ENCODE peak calls at places on chromosomes 1 and 21, in five cellular contexts. One of them, this sample, is unnamed.

GRCh38 chr1:223207293-223208066 is 64.4 kb upstream of the TLR5 start:
- DNase-seq in CD8-positive, alpha-beta memory T cell: no peak
- DNase-seq in brain microvascular endothelial cell: no peak
- DNase-seq in CD4-positive, CD25-positive, alpha-beta regulatory T cell: no peak
- DNase-seq in gastrocnemius medialis: no peak
- DNase-seq in this sample: no peak

GRCh38 chr1:93142161-93142560 is 38.1 kb downstream of the TMED5 start:
- DNase-seq in gastrocnemius medialis: no peak
- DNase-seq in brain microvascular endothelial cell: no peak
- DNase-seq in CD4-positive, CD25-positive, alpha-beta regulatory T cell: no peak
- DNase-seq in CD8-positive, alpha-beta memory T cell: no peak
- DNase-seq in this sample: no peak

GRCh38 chr1:178465011-178465410 is 31.8 kb downstream of the CLEC20A start:
- DNase-seq in CD4-positive, CD25-positive, alpha-beta regulatory T cell: no peak
- DNase-seq in brain microvascular endothelial cell: peak
- DNase-seq in gastrocnemius medialis: no peak
- DNase-seq in CD8-positive, alpha-beta memory T cell: no peak
- DNase-seq in this sample: no peak

GRCh38 chr1:203702130-203702577 is 62.8 kb upstream of the LAX1 start:
- DNase-seq in brain microvascular endothelial cell: peak
- DNase-seq in gastrocnemius medialis: no peak
- DNase-seq in CD4-positive, CD25-positive, alpha-beta regulatory T cell: peak
- DNase-seq in CD8-positive, alpha-beta memory T cell: peak
- DNase-seq in this sample: peak

GRCh38 chr1:17877896-17878295 is 122.8 kb downstream of the ACTL8 start:
- DNase-seq in CD4-positive, CD25-positive, alpha-beta regulatory T cell: no peak
- DNase-seq in gastrocnemius medialis: no peak
- DNase-seq in CD8-positive, alpha-beta memory T cell: no peak
- DNase-seq in brain microvascular endothelial cell: no peak
- DNase-seq in this sample: no peak

GRCh38 chr1:209881271-209882018 is 53.7 kb downstream of the UTP25 start:
- DNase-seq in brain microvascular endothelial cell: no peak
- DNase-seq in CD8-positive, alpha-beta memory T cell: no peak
- DNase-seq in gastrocnemius medialis: no peak
- DNase-seq in CD4-positive, CD25-positive, alpha-beta regulatory T cell: no peak
- DNase-seq in this sample: no peak

GRCh38 chr1:33032126-33032869 is 4.4 kb downstream of the AK2 start:
- DNase-seq in CD8-positive, alpha-beta memory T cell: no peak
- DNase-seq in gastrocnemius medialis: peak
- DNase-seq in CD4-positive, CD25-positive, alpha-beta regulatory T cell: no peak
- DNase-seq in brain microvascular endothelial cell: no peak
- DNase-seq in this sample: no peak

GRCh38 chr1:109509176-109510134 is at the start of gene AMIGO1:
- DNase-seq in gastrocnemius medialis: no peak
- DNase-seq in brain microvascular endothelial cell: no peak
- DNase-seq in CD4-positive, CD25-positive, alpha-beta regulatory T cell: peak
- DNase-seq in CD8-positive, alpha-beta memory T cell: peak
- DNase-seq in this sample: peak

GRCh38 chr1:153206631-153207030 is 3.4 kb downstream of the LELP1 start:
- DNase-seq in CD8-positive, alpha-beta memory T cell: no peak
- DNase-seq in CD4-positive, CD25-positive, alpha-beta regulatory T cell: no peak
- DNase-seq in gastrocnemius medialis: no peak
- DNase-seq in brain microvascular endothelial cell: no peak
- DNase-seq in this sample: no peak

GRCh38 chr1:96424882-96425281 is 296.7 kb upstream of the PTBP2 start:
- DNase-seq in CD8-positive, alpha-beta memory T cell: no peak
- DNase-seq in brain microvascular endothelial cell: no peak
- DNase-seq in gastrocnemius medialis: no peak
- DNase-seq in CD4-positive, CD25-positive, alpha-beta regulatory T cell: no peak
- DNase-seq in this sample: no peak

GRCh38 chr1:240099329-240099728 is 7.6 kb downstream of the FMN2 start:
- DNase-seq in CD8-positive, alpha-beta memory T cell: no peak
- DNase-seq in gastrocnemius medialis: no peak
- DNase-seq in brain microvascular endothelial cell: no peak
- DNase-seq in CD4-positive, CD25-positive, alpha-beta regulatory T cell: no peak
- DNase-seq in this sample: no peak

GRCh38 chr1:6971048-6971447 is 185.8 kb downstream of the CAMTA1 start:
- DNase-seq in brain microvascular endothelial cell: no peak
- DNase-seq in CD4-positive, CD25-positive, alpha-beta regulatory T cell: no peak
- DNase-seq in gastrocnemius medialis: no peak
- DNase-seq in CD8-positive, alpha-beta memory T cell: no peak
- DNase-seq in this sample: no peak

GRCh38 chr1:47563206-47563605 is 125.4 kb downstream of the FOXD2 start:
- DNase-seq in CD8-positive, alpha-beta memory T cell: no peak
- DNase-seq in CD4-positive, CD25-positive, alpha-beta regulatory T cell: no peak
- DNase-seq in gastrocnemius medialis: no peak
- DNase-seq in brain microvascular endothelial cell: no peak
- DNase-seq in this sample: no peak

GRCh38 chr1:165116732-165117131 is 239.8 kb downstream of the LMX1A start:
- DNase-seq in brain microvascular endothelial cell: peak
- DNase-seq in gastrocnemius medialis: no peak
- DNase-seq in CD8-positive, alpha-beta memory T cell: no peak
- DNase-seq in CD4-positive, CD25-positive, alpha-beta regulatory T cell: no peak
- DNase-seq in this sample: no peak

GRCh38 chr1:180964056-180964455 is 51.4 kb downstream of the KIAA1614 start:
- DNase-seq in brain microvascular endothelial cell: no peak
- DNase-seq in CD8-positive, alpha-beta memory T cell: no peak
- DNase-seq in CD4-positive, CD25-positive, alpha-beta regulatory T cell: no peak
- DNase-seq in gastrocnemius medialis: no peak
- DNase-seq in this sample: no peak

GRCh38 chr21:45148316-45149000 is 74.1 kb downstream of the ADARB1 start:
- DNase-seq in brain microvascular endothelial cell: no peak
- DNase-seq in CD8-positive, alpha-beta memory T cell: no peak
- DNase-seq in gastrocnemius medialis: no peak
- DNase-seq in CD4-positive, CD25-positive, alpha-beta regulatory T cell: no peak
- DNase-seq in this sample: no peak

GRCh38 chr1:225817611-225818061 is 7.7 kb downstream of the EPHX1 start:
- DNase-seq in CD4-positive, CD25-positive, alpha-beta regulatory T cell: no peak
- DNase-seq in brain microvascular endothelial cell: peak
- DNase-seq in CD8-positive, alpha-beta memory T cell: no peak
- DNase-seq in gastrocnemius medialis: peak
- DNase-seq in this sample: no peak
- H3K27ac ChIP-seq in CD4-positive, CD25-positive, alpha-beta regulatory T cell: no peak
- H3K27ac ChIP-seq in brain microvascular endothelial cell: no peak
- H3K27ac ChIP-seq in CD8-positive, alpha-beta memory T cell: peak
- H3K27ac ChIP-seq in gastrocnemius medialis: peak
- H3K27ac ChIP-seq in this sample: no peak

GRCh38 chr1:27545876-27546275 is 55.9 kb upstream of the WASF2 start:
- DNase-seq in CD4-positive, CD25-positive, alpha-beta regulatory T cell: no peak
- DNase-seq in CD8-positive, alpha-beta memory T cell: no peak
- DNase-seq in brain microvascular endothelial cell: no peak
- DNase-seq in gastrocnemius medialis: no peak
- DNase-seq in this sample: no peak
- H3K27ac ChIP-seq in CD4-positive, CD25-positive, alpha-beta regulatory T cell: no peak
- H3K27ac ChIP-seq in CD8-positive, alpha-beta memory T cell: peak
- H3K27ac ChIP-seq in brain microvascular endothelial cell: no peak
- H3K27ac ChIP-seq in gastrocnemius medialis: peak
- H3K27ac ChIP-seq in this sample: no peak

GRCh38 chr1:81679972-81680371 is 120.8 kb upstream of the ADGRL2 start:
- DNase-seq in CD8-positive, alpha-beta memory T cell: no peak
- DNase-seq in brain microvascular endothelial cell: no peak
- DNase-seq in gastrocnemius medialis: no peak
- DNase-seq in CD4-positive, CD25-positive, alpha-beta regulatory T cell: no peak
- DNase-seq in this sample: peak

GRCh38 chr1:81681104-81681503 is 119.6 kb upstream of the ADGRL2 start:
- DNase-seq in CD8-positive, alpha-beta memory T cell: no peak
- DNase-seq in CD4-positive, CD25-positive, alpha-beta regulatory T cell: no peak
- DNase-seq in gastrocnemius medialis: no peak
- DNase-seq in brain microvascular endothelial cell: no peak
- DNase-seq in this sample: no peak

GRCh38 chr1:81678779-81679178 is 122.0 kb upstream of the ADGRL2 start:
- DNase-seq in gastrocnemius medialis: no peak
- DNase-seq in brain microvascular endothelial cell: no peak
- DNase-seq in CD4-positive, CD25-positive, alpha-beta regulatory T cell: no peak
- DNase-seq in CD8-positive, alpha-beta memory T cell: no peak
- DNase-seq in this sample: no peak

GRCh38 chr1:81682490-81682889 is 118.2 kb upstream of the ADGRL2 start:
- DNase-seq in brain microvascular endothelial cell: peak
- DNase-seq in CD4-positive, CD25-positive, alpha-beta regulatory T cell: no peak
- DNase-seq in gastrocnemius medialis: no peak
- DNase-seq in CD8-positive, alpha-beta memory T cell: no peak
- DNase-seq in this sample: peak

DNA sequence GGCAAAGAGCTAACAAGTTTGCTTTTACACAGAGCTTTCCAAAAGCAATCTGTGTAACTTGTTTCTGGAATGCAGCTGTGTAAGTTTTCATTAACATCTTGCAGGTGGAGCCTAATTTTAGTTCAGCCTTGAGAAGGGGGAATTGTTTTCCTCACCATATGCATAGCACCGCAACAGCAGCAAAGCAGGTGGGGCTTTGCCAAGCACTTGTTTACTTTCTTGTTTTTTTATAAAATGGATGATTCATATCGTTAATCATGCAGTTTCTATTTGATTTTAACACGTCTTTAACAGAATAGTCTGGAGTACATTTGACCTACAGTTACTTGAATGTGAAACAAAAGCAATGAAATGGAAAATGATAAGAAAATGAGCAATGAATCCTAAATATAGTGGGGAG is 119.2 kb upstream of the ADGRL2 start:
- DNase-seq in gastrocnemius medialis: no peak
- DNase-seq in CD8-positive, alpha-beta memory T cell: no peak
- DNase-seq in brain microvascular endothelial cell: no peak
- DNase-seq in CD4-positive, CD25-positive, alpha-beta regulatory T cell: no peak
- DNase-seq in this sample: no peak
- H3K27ac ChIP-seq in gastrocnemius medialis: no peak
- H3K27ac ChIP-seq in CD8-positive, alpha-beta memory T cell: no peak
- H3K27ac ChIP-seq in brain microvascular endothelial cell: peak
- H3K27ac ChIP-seq in CD4-positive, CD25-positive, alpha-beta regulatory T cell: no peak
- H3K27ac ChIP-seq in this sample: no peak

DNA sequence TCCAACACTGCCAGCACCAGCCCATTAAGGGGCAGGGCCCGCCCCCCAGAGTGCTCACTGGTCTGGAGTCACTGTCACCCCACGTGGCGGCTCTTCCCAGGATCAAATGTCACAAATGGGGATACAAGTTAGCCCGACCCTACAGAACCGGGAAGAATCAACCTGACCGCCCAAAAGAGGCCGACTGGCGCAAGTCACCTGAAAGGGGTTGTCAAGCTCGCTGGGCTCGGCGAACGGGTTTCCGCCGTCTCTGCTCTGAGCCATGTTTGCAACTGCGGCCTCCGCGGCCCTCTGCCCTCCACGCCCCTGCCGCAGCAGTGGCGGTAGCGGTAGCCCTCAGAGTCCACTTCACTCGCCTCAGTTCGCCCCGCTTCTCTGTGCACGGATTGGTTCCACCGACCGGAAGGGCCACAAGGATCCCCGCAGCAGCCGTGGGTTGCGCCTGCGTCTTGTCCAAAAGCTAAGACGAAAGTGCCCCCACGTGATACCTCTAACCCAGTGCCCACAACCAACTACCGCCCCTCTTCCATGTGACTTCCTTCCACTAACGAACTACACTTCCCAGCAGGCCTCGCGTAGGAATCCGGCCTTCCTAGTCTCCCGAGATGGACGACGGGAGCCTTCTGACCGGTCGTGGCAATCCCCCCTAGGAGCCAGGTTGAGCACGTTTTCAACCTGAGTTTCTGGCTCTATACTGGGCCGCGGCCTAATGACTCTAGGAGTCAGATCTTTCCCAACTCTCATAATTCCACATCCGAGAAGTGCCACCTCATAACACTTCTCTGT is at the start of gene SCAMP3:
- DNase-seq in CD4-positive, CD25-positive, alpha-beta regulatory T cell: peak
- DNase-seq in brain microvascular endothelial cell: peak
- DNase-seq in gastrocnemius medialis: peak
- DNase-seq in CD8-positive, alpha-beta memory T cell: peak
- DNase-seq in this sample: peak
- H3K27ac ChIP-seq in CD4-positive, CD25-positive, alpha-beta regulatory T cell: peak
- H3K27ac ChIP-seq in brain microvascular endothelial cell: peak
- H3K27ac ChIP-seq in gastrocnemius medialis: peak
- H3K27ac ChIP-seq in CD8-positive, alpha-beta memory T cell: peak
- H3K27ac ChIP-seq in this sample: peak

DNA sequence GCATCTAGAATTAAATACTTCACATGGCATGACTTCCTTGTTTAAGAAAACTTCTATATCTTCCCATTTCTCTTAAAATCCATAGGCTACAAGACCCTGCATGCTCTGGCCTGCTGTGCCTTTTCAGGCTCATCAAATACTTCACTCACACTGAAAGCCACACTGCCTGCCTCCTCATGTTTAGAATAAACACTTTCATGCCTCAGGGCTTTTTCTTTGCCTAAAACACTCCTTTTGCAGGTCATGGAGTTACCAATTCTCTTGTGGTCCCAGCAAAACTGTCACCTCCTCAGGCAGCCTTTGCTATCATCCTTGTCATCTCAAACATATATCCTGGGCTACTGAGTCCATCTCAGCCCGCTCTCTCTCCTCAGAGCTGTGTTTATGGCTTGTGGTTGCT is 5.5 kb downstream of the SGIP1 start:
- DNase-seq in gastrocnemius medialis: no peak
- DNase-seq in CD8-positive, alpha-beta memory T cell: no peak
- DNase-seq in CD4-positive, CD25-positive, alpha-beta regulatory T cell: no peak
- DNase-seq in brain microvascular endothelial cell: no peak
- DNase-seq in this sample: no peak
- H3K27ac ChIP-seq in gastrocnemius medialis: no peak
- H3K27ac ChIP-seq in CD8-positive, alpha-beta memory T cell: no peak
- H3K27ac ChIP-seq in CD4-positive, CD25-positive, alpha-beta regulatory T cell: no peak
- H3K27ac ChIP-seq in brain microvascular endothelial cell: no peak
- H3K27ac ChIP-seq in this sample: no peak

GRCh38 chr1:161082483-161082882 is 6.9 kb downstream of the NECTIN4 start:
- DNase-seq in CD4-positive, CD25-positive, alpha-beta regulatory T cell: no peak
- DNase-seq in gastrocnemius medialis: no peak
- DNase-seq in CD8-positive, alpha-beta memory T cell: no peak
- DNase-seq in brain microvascular endothelial cell: no peak
- DNase-seq in this sample: no peak
- H3K27ac ChIP-seq in CD4-positive, CD25-positive, alpha-beta regulatory T cell: no peak
- H3K27ac ChIP-seq in gastrocnemius medialis: no peak
- H3K27ac ChIP-seq in CD8-positive, alpha-beta memory T cell: no peak
- H3K27ac ChIP-seq in brain microvascular endothelial cell: no peak
- H3K27ac ChIP-seq in this sample: no peak

GRCh38 chr1:201466492-201466891 is 2.5 kb downstream of the PHLDA3 start:
- DNase-seq in brain microvascular endothelial cell: no peak
- DNase-seq in CD4-positive, CD25-positive, alpha-beta regulatory T cell: no peak
- DNase-seq in CD8-positive, alpha-beta memory T cell: no peak
- DNase-seq in gastrocnemius medialis: no peak
- DNase-seq in this sample: no peak
- H3K27ac ChIP-seq in brain microvascular endothelial cell: no peak
- H3K27ac ChIP-seq in CD4-positive, CD25-positive, alpha-beta regulatory T cell: no peak
- H3K27ac ChIP-seq in CD8-positive, alpha-beta memory T cell: no peak
- H3K27ac ChIP-seq in gastrocnemius medialis: peak
- H3K27ac ChIP-seq in this sample: no peak

GRCh38 chr1:162905174-162905573 is 44.2 kb upstream of the CCDC190 start:
- DNase-seq in CD8-positive, alpha-beta memory T cell: no peak
- DNase-seq in CD4-positive, CD25-positive, alpha-beta regulatory T cell: no peak
- DNase-seq in brain microvascular endothelial cell: peak
- DNase-seq in gastrocnemius medialis: no peak
- DNase-seq in this sample: peak
- H3K27ac ChIP-seq in CD8-positive, alpha-beta memory T cell: no peak
- H3K27ac ChIP-seq in CD4-positive, CD25-positive, alpha-beta regulatory T cell: no peak
- H3K27ac ChIP-seq in brain microvascular endothelial cell: peak
- H3K27ac ChIP-seq in gastrocnemius medialis: peak
- H3K27ac ChIP-seq in this sample: no peak